ENCODE peak calls at places on chromosomes 11 and 22, in eight cellular contexts. K, Y, X, U, B, W, R and N are unnamed samples. For H3K4me1, the result is how much of the 10 kb centered on the place peaks cover.

GRCh38 chr11:15539645-15540044 is 424.9 kb downstream of the INSC start:
- DNase-seq in U (no peak), R (no peak), K (no peak), W (no peak), B (no peak), X (no peak), Y (no peak), N (no peak)

GRCh38 chr11:64864473-64865285 is 13.7 kb downstream of the EHD1 start:
- DNase-seq in W (no peak), U (peak), R (no peak), Y (peak), X (no peak), B (no peak), K (no peak), N (peak)

GRCh38 chr11:38582756-38583155 is 1984.7 kb upstream of the RAG2 start:
- DNase-seq in Y (no peak), K (no peak), B (no peak), R (no peak), X (no peak), W (no peak), U (no peak), N (no peak)

GRCh38 chr22:21928048-21928447 is 24.6 kb downstream of the PPM1F start:
- DNase-seq in U (no peak), K (no peak), B (no peak), X (no peak), Y (no peak), W (no peak), R (no peak), N (no peak)

GRCh38 chr11:83349371-83349770 is 63.2 kb upstream of the CCDC90B start:
- DNase-seq in K (no peak), R (no peak), W (no peak), B (no peak), X (no peak), Y (no peak), U (no peak), N (no peak)

GRCh38 chr22:30413001-30413400 is 12.6 kb upstream of the MTFP1 start:
- DNase-seq in U (no peak), X (no peak), W (no peak), K (no peak), B (peak), Y (no peak), R (no peak), N (no peak)

GRCh38 chr22:43004362-43005035 is 10.4 kb downstream of the PACSIN2 start:
- DNase-seq in Y (peak), K (no peak), W (no peak), U (no peak), X (no peak), R (peak), B (no peak), N (peak)

GRCh38 chr11:40337118-40337517 is 1122.3 kb downstream of the LRRC4C start:
- DNase-seq in K (no peak), Y (no peak), B (peak), R (no peak), W (no peak), U (no peak), X (no peak), N (no peak)

GRCh38 chr22:50604623-50605348 is 4.2 kb downstream of the MAPK8IP2 start:
- DNase-seq in Y (no peak), U (no peak), X (no peak), W (no peak), K (no peak), B (no peak), R (no peak), N (no peak)

GRCh38 chr22:20136603-20136873 is 4.9 kb downstream of the ZDHHC8 start:
- DNase-seq in X (no peak), B (no peak), U (no peak), Y (no peak), K (no peak), R (no peak), W (no peak), N (no peak)

GRCh38 chr11:128776434-128777284 is 82.8 kb downstream of the FLI1 start:
- DNase-seq in U (peak), K (peak), B (peak), W (peak), X (peak), Y (no peak), R (no peak), N (no peak)

GRCh38 chr11:2517386-2518064 is 72.7 kb downstream of the KCNQ1 start:
- DNase-seq in R (peak), X (no peak), W (peak), K (no peak), Y (peak), U (peak), B (no peak), N (peak)

GRCh38 chr22:35195821-35196220 is 61.5 kb upstream of the HMGXB4 start:
- DNase-seq in R (no peak), U (no peak), X (no peak), B (no peak), Y (no peak), K (no peak), W (no peak), N (no peak)

GRCh38 chr11:122180435-122180834 is 64.4 kb upstream of the BLID start:
- DNase-seq in W (no peak), K (peak), U (no peak), R (no peak), X (no peak), B (peak), Y (no peak), N (no peak)

GRCh38 chr11:134663506-134664313 is 251.7 kb upstream of the B3GAT1 start:
- DNase-seq in W (no peak), U (no peak), K (no peak), R (peak), B (no peak), Y (no peak), X (no peak), N (no peak)

GRCh38 chr22:24523873-24524272 is 28.7 kb downstream of the UPB1 start:
- DNase-seq in Y (no peak), K (no peak), B (no peak), R (no peak), W (no peak), X (no peak), U (no peak), N (no peak)

GRCh38 chr11:78666675-78667129 is 92.0 kb upstream of the NARS2 start:
- DNase-seq in W (no peak), B (no peak), R (no peak), K (no peak), U (no peak), Y (no peak), X (no peak), N (no peak)

GRCh38 chr11:116224154-116224888 is 548.5 kb downstream of the BUD13 start:
- DNase-seq in U (peak), B (peak), X (peak), Y (peak), K (peak), R (peak), W (no peak), N (no peak)

GRCh38 chr22:19890502-19891349 is 36.1 kb upstream of the GNB1L start:
- DNase-seq in R (no peak), K (no peak), Y (no peak), W (no peak), B (peak), X (no peak), U (no peak), N (no peak)

GRCh38 chr11:108496643-108497256 is 1.4 kb downstream of the POGLUT3 start:
- DNase-seq in W (no peak), B (peak), Y (no peak), X (no peak), U (no peak), K (no peak), R (no peak), N (no peak)

GRCh38 chr11:99325807-99326206 is 305.1 kb downstream of the CNTN5 start:
- DNase-seq in R (no peak), B (peak), Y (no peak), X (no peak), U (no peak), K (no peak), W (no peak), N (no peak)

GRCh38 chr22:49687786-49688515 is 139.7 kb downstream of the BRD1 start:
- DNase-seq in U (no peak), W (no peak), X (no peak), K (no peak), R (no peak), B (no peak), Y (no peak), N (no peak)

GRCh38 chr11:19602406-19602805 is 110.2 kb upstream of the NAV2 start:
- DNase-seq in Y (no peak), R (no peak), X (no peak), B (no peak), K (no peak), U (no peak), W (no peak), N (no peak)

GRCh38 chr22:48428556-48429371 is 1398.9 kb downstream of the BRD1 start:
- DNase-seq in U (no peak), B (no peak), Y (no peak), W (no peak), K (no peak), X (no peak), R (no peak), N (no peak)

GRCh38 chr11:72709478-72710238 is 35.4 kb upstream of the PDE2A start:
- DNase-seq in W (no peak), U (no peak), R (no peak), B (no peak), K (no peak), X (no peak), Y (no peak), N (no peak)
- H3K4me1 ChIP-seq in W (under half), U (under half), R (under half), B (under half), K (under half), X (under half), Y (under half), N (under half)

GRCh38 chr11:86548278-86548917 is 124.0 kb downstream of the ME3 start:
- DNase-seq in R (no peak), X (no peak), B (no peak), U (no peak), Y (no peak), W (no peak), K (no peak), N (no peak)

GRCh38 chr11:86553322-86553721 is 119.1 kb downstream of the ME3 start:
- DNase-seq in Y (peak), B (no peak), W (no peak), R (no peak), K (no peak), U (no peak), X (no peak), N (no peak)

GRCh38 chr11:86551693-86552092 is 120.7 kb downstream of the ME3 start:
- DNase-seq in W (no peak), R (no peak), U (no peak), X (no peak), B (no peak), Y (no peak), K (no peak), N (no peak)

GRCh38 chr11:86550757-86551156 is 121.7 kb downstream of the ME3 start:
- DNase-seq in B (no peak), W (no peak), U (no peak), R (no peak), Y (no peak), K (no peak), X (no peak), N (no peak)

GRCh38 chr11:86551286-86551685 is 121.1 kb downstream of the ME3 start:
- DNase-seq in X (no peak), K (no peak), R (no peak), B (peak), Y (no peak), U (no peak), W (no peak), N (no peak)
- H3K4me1 ChIP-seq in X (under half), K (under half), R (under half), B (under half), Y (under half), U (under half), W (under half), N (under half)

DNA sequence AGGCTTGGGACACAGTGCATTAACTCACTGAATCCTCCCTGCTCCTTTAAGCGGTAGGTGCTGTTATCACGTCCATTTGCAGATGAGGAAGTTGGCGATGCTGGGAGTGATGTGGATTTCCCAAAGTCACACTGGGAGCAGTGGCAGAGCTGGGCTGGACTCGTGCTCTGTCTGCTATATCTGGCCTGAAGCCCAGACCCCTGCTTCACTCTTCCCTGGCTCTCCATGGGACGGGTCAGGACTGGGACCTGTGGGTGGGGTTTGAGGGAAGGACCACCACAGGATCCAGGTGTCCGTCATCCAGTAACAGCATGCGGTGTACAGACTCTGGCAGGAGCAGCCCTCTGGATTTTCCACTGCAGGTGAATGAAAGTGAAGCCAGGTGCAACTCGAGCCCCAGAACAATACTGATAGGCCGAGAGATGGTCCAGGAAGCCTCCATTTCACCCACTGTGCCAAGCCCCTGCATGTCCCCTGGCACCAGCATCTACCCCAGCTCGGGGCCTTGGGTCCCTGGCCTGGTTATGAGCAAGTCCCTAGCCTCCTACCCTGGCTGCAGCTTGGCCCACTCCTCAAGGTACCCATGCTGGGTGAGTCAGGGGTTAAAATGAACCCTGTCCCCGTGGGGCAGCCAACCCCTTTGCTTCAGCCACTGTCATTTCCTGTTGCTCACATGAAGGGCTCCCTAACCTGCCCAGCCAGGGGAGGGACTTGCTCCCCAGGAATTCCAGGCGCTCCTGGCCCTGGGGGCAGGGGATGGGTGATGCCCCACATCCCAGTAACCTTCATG is 4.2 kb downstream of the USP2 start:
- DNase-seq in X (no peak), Y (no peak), R (no peak), K (no peak), U (no peak), W (peak), B (no peak), N (no peak)
- H3K4me1 ChIP-seq in X (under half), Y (under half), R (under half), K (under half), U (half or more), W (under half), B (under half), N (under half)

GRCh38 chr22:40394607-40395006 is 24.2 kb downstream of the SGSM3 start:
- DNase-seq in R (no peak), K (no peak), Y (no peak), X (no peak), B (no peak), W (no peak), U (no peak), N (no peak)
- H3K4me1 ChIP-seq in R (under half), K (under half), Y (under half), X (under half), B (half or more), W (under half), U (under half), N (under half)

GRCh38 chr11:76280882-76281557 is 74.7 kb upstream of the WNT11 start:
- DNase-seq in W (no peak), R (no peak), K (no peak), U (no peak), B (no peak), Y (no peak), X (no peak), N (no peak)
- H3K4me1 ChIP-seq in W (under half), R (under half), K (under half), U (under half), B (under half), Y (under half), X (under half), N (under half)

GRCh38 chr11:69300124-69301032 is 6.4 kb downstream of the MYEOV start:
- DNase-seq in R (no peak), K (no peak), W (peak), X (no peak), U (no peak), Y (no peak), B (no peak), N (no peak)
- H3K4me1 ChIP-seq in R (half or more), K (half or more), W (under half), X (under half), U (under half), Y (under half), B (half or more), N (half or more)

GRCh38 chr22:28922540-28923244 is 39.3 kb downstream of the ZNRF3 start:
- DNase-seq in U (no peak), X (no peak), B (no peak), R (no peak), K (no peak), Y (no peak), W (no peak), N (no peak)
- H3K4me1 ChIP-seq in U (half or more), X (under half), B (under half), R (half or more), K (half or more), Y (under half), W (under half), N (half or more)

GRCh38 chr22:46569848-46570695 is 32.7 kb upstream of the CELSR1 start:
- DNase-seq in B (no peak), Y (no peak), K (no peak), R (no peak), X (no peak), U (peak), W (no peak), N (peak)

GRCh38 chr22:46569055-46569847 is 31.8 kb upstream of the CELSR1 start:
- DNase-seq in R (no peak), B (no peak), W (no peak), Y (no peak), X (no peak), K (no peak), U (peak), N (peak)

GRCh38 chr22:46564084-46564714 is 26.8 kb upstream of the CELSR1 start:
- DNase-seq in X (no peak), B (no peak), Y (peak), K (no peak), R (peak), U (peak), W (no peak), N (no peak)

GRCh38 chr22:46568102-46568809 is 30.8 kb upstream of the CELSR1 start:
- DNase-seq in B (no peak), U (peak), W (no peak), X (no peak), Y (no peak), K (no peak), R (peak), N (peak)

DNA sequence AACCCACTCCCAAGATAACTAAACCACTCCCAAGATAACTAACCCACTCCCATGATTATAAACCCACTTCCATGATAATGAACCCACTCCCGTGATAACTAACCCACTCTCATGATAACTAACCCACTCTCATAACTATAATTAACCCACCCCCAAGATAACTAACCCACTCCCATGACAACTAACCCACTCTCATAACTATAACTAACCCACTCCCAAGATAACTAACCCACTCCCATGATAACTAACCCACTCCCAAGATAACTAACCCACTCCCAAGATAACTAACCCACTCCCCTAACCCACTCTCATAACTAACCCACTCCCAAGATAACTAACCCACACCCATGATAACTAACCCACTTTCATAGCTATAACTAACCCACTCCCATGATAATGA is 30.1 kb upstream of the CELSR1 start:
- DNase-seq in R (no peak), X (no peak), W (no peak), B (no peak), U (no peak), K (no peak), Y (no peak), N (no peak)
- H3K4me1 ChIP-seq in R (under half), X (under half), W (under half), B (under half), U (under half), K (under half), Y (under half), N (under half)

GRCh38 chr11:126359431-126360048 is 4.1 kb downstream of the ST3GAL4 start:
- DNase-seq in R (no peak), B (peak), X (no peak), U (no peak), Y (peak), W (peak), K (no peak), N (no peak)
- H3K4me1 ChIP-seq in R (under half), B (under half), X (under half), U (under half), Y (under half), W (under half), K (under half), N (under half)